ENCODE peak calls at places on chromosomes 5 and 9, in four cellular contexts. Y is mammary epithelial cell, L is gastrocnemius medialis, O is psoas muscle. Z is an unnamed sample.

GRCh38 chr5:50786073-50786472 is 119.6 kb downstream of the PARP8 start:
- DNase-seq in Y (peak; percentile 8), L (no peak), O (no peak), Z (no peak)

GRCh38 chr9:16203735-16204573 is 651.1 kb downstream of the CCDC171 start:
- DNase-seq in Y (no peak), L (no peak), O (no peak), Z (no peak)

GRCh38 chr5:50697739-50698138 is 31.3 kb downstream of the PARP8 start:
- DNase-seq in Y (no peak), L (no peak), O (no peak), Z (no peak)

GRCh38 chr5:133667217-133667616 is 54.9 kb upstream of the FSTL4 start:
- DNase-seq in Y (no peak), L (no peak), O (no peak), Z (no peak)

GRCh38 chr9:135006911-135007570 is 80.4 kb upstream of the OLFM1 start:
- DNase-seq in Y (no peak), L (no peak), O (no peak), Z (no peak)

GRCh38 chr9:136659861-136660784 is 2.6 kb upstream of the EGFL7 start:
- DNase-seq in Y (no peak), L (no peak), O (no peak), Z (no peak)

GRCh38 chr5:3650868-3651267 is 55.2 kb downstream of the IRX1 start:
- DNase-seq in Y (no peak), L (no peak), O (no peak), Z (no peak)

GRCh38 chr9:14654932-14655331 is 38.3 kb downstream of the ZDHHC21 start:
- DNase-seq in Y (no peak), L (no peak), O (no peak), Z (no peak)

GRCh38 chr5:151574597-151574996 is 16.5 kb downstream of the FAT2 start:
- DNase-seq in Y (peak; percentile 39), L (no peak), O (no peak), Z (no peak)

GRCh38 chr9:38489057-38489456 is 64.8 kb upstream of the IGFBPL1 start:
- DNase-seq in Y (no peak), L (no peak), O (no peak), Z (no peak)

GRCh38 chr9:79213417-79214125 is 358.2 kb upstream of the TLE4 start:
- DNase-seq in Y (no peak), L (no peak), O (no peak), Z (no peak)

GRCh38 chr9:100724932-100725331 is 147.1 kb downstream of the CAVIN4 start:
- DNase-seq in Y (no peak), L (no peak), O (no peak), Z (no peak)

GRCh38 chr5:126280343-126280742 is 142.9 kb upstream of the GRAMD2B start:
- DNase-seq in Y (no peak), L (no peak), O (no peak), Z (no peak)

GRCh38 chr9:94014845-94015244 is 59.7 kb upstream of the BARX1 start:
- DNase-seq in Y (no peak), L (no peak), O (no peak), Z (no peak)

GRCh38 chr9:13500034-13500433 is 220.5 kb upstream of the MPDZ start:
- DNase-seq in Y (no peak), L (peak; percentile 35), O (peak; percentile 22), Z (no peak)

GRCh38 chr5:86795659-86796058 is 177.9 kb downstream of the COX7C start:
- DNase-seq in Y (no peak), L (no peak), O (no peak), Z (no peak)

GRCh38 chr5:115366223-115366622 is 69.8 kb upstream of the CCDC112 start:
- DNase-seq in Y (peak; percentile 80), L (peak; percentile 44), O (peak; percentile 22), Z (peak; percentile 93)

GRCh38 chr5:77851229-77852067 is 75.3 kb upstream of the TBCA start:
- DNase-seq in Y (no peak), L (no peak), O (peak; percentile 25), Z (no peak)

GRCh38 chr5:27906911-27907590 is 868.7 kb upstream of the CDH9 start:
- DNase-seq in Y (peak; percentile 72), L (no peak), O (no peak), Z (no peak)

GRCh38 chr5:56048124-56048523 is 53.4 kb upstream of the IL6ST start:
- DNase-seq in Y (no peak), L (no peak), O (no peak), Z (no peak)

GRCh38 chr5:149201121-149201637 is 59.9 kb downstream of the ABLIM3 start:
- DNase-seq in Y (no peak), L (no peak), O (no peak), Z (no peak)

GRCh38 chr9:79569814-79570448 is 1.8 kb upstream of the TLE4 start:
- DNase-seq in Y (no peak), L (no peak), O (no peak), Z (no peak)

GRCh38 chr5:159220206-159220605 is 10.9 kb upstream of the RNF145 start:
- DNase-seq in Y (peak; percentile 82), L (no peak), O (no peak), Z (no peak)

GRCh38 chr5:157820593-157821252 is 38.2 kb downstream of the CLINT1 start:
- DNase-seq in Y (peak; percentile 14), L (no peak), O (no peak), Z (peak; percentile 31)

GRCh38 chr9:35618854-35619799 is 914 bp upstream of the CD72 start:
- DNase-seq in Y (no peak), L (no peak), O (no peak), Z (no peak)

GRCh38 chr9:136861874-136862457 is 4.1 kb downstream of the EDF1 start:
- DNase-seq in Y (no peak), L (no peak), O (no peak), Z (no peak)

GRCh38 chr5:149152317-149152746 is 11.0 kb downstream of the ABLIM3 start:
- DNase-seq in Y (no peak), L (no peak), O (no peak), Z (no peak)

GRCh38 chr5:163460562-163461176 is at the start of gene HMMR:
- DNase-seq in Y (no peak), L (no peak), O (no peak), Z (no peak)

GRCh38 chr5:138077064-138077696 is 6.7 kb upstream of the WNT8A start:
- DNase-seq in Y (peak; percentile 46), L (peak; percentile 6), O (peak; percentile 47), Z (no peak)

GRCh38 chr9:94918038-94918753 is 191.7 kb downstream of the AOPEP start:
- DNase-seq in Y (no peak), L (no peak), O (no peak), Z (no peak)

GRCh38 chr5:179836225-179837019 is 15.7 kb downstream of the SQSTM1 start:
- DNase-seq in Y (no peak), L (no peak), O (no peak), Z (no peak)

DNA sequence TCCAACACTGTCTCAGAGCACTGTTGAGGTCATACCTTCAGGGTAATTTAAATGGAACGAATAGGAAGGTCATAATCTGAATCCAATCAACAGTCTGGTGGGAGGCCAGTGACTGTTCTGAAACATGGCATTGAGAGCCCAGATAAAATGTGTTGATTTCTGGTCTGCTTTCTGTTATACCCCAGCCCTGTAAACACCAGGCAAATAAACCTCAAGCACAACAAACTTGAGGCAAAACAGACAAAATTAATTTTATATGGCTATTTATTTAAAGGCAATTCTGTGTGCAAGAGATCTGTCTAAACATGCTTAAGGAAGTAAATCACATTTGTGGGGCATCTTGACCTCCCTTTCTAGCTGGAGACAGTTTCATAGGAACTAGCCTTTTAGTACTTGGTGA is 140.9 kb upstream of the SPEF2 start:
- DNase-seq in Y (no peak), L (no peak), O (no peak), Z (no peak)
- TF ChIP-seq CTCF in Y (no peak), L (no peak), O (no peak), Z (no peak)

GRCh38 chr5:9124071-9124470 is 421.8 kb downstream of the SEMA5A start:
- DNase-seq in Y (no peak), L (no peak), O (no peak), Z (no peak)

GRCh38 chr5:9115093-9115492 is 430.8 kb downstream of the SEMA5A start:
- DNase-seq in Y (no peak), L (no peak), O (no peak), Z (no peak)

GRCh38 chr5:9121597-9121996 is 424.3 kb downstream of the SEMA5A start:
- DNase-seq in Y (no peak), L (no peak), O (no peak), Z (no peak)

GRCh38 chr5:9122528-9122927 is 423.3 kb downstream of the SEMA5A start:
- DNase-seq in Y (no peak), L (no peak), O (no peak), Z (no peak)

DNA sequence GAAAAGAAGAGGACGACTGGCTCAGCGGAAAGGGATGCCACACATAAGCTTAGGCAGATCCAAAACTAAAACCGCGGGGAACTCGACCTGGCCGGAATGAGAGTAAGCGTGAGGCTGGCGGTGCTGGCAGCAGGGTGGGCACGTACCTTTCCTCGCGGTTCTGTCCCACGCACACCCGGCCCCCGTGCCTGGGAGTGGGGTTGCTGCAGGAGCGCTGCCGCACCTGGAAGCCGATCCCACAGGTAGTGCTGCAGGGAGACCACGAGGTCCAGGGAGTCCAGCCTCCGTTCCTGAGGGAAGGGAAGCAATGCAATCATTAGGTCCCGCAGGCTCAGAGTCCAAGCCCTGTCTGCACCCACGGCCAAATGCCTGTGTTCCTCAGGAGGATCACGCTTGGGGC is 427.0 kb downstream of the SEMA5A start:
- DNase-seq in Y (no peak), L (no peak), O (no peak), Z (no peak)
- H3K36me3 ChIP-seq in Y (no peaks in the 10 kb centered on the region), L (no peaks in the 10 kb centered on the region), O (no peaks in the 10 kb centered on the region), Z (no peaks in the 10 kb centered on the region)

DNA sequence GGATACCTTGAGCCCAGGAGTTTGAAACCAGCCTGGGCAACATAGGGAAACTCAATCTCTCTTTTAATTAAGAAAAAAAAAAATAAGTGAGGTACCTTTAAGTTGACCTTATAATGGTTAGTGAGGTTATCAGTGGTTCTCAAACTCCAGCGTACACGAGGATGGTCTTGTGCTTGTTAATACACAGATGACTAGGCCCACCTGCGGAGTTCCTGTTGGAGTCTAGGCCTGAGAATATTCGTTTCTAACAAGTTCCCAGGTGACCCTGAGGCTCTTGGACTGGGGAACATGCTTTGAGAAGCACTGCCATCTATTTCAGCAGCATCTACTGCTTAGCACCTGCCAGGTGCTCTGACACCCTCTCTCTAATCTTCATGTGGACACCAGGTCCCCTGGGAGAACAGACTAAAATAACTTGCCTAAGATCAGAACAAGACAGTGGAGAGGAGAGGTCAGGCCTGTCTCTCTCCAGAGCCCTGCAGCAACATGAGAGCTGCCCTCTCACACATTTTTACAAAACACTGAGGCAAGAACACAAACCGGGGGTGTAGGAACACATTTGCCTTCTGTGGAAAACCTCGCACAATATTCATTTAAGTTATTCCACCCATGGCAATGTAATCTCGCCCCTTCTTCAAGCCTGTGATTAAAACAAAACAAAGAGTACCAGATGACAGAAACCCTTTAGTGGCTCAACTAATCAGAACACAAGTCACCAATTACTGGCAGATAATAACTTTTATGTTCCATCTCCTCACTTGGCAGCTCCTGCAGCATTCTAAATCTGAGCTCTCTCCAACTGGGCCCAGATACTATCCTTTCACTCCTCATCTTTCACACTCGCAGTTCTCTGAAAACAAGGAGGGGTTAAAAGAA is 24.5 kb downstream of the TLE1 start:
- DNase-seq in Y (no peak), L (no peak), O (no peak), Z (no peak)
- H3K4me3 ChIP-seq in Y (no peak overlapping the region), L (no peak overlapping the region), O (peak overlapping the region; percentile 23), Z (no peak overlapping the region)

DNA sequence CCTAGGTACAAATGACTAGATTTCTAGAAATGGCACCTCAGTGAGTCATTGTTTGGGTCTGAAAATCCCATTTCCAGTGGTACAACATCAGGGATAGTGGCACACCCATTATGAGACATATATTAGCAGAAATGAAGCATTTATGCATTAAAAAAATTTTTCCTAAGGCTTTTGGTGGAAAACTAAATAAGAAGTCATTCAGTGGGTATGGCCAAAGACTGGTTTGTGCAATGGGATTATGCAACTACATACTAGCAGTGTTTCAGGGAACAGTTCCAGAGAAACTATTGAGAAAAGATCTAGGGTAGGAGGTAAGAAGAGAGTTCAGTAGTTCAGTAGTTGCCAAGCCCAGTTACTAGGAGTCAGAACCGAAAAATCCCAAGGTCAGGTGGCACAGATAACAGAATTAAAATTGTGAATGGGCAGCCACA is 106.5 kb upstream of the HAPLN1 start:
- DNase-seq in Y (peak; percentile 69), L (no peak), O (no peak), Z (no peak)
- TF ChIP-seq CTCF in Y (no peak), L (no peak), O (no peak), Z (no peak)